ENCODE peak calls at places on chromosomes 11 and 22, in nine cellular contexts. One of them, this sample, is unnamed.

GRCh38 chr11:71977743-71978418 is 20.8 kb upstream of the IL18BP start:
- DNase-seq in AG09309: no peak
- DNase-seq in upper lobe of right lung: no peak
- DNase-seq in RWPE1: peak
- DNase-seq in foreskin keratinocyte: peak
- DNase-seq in thoracic aorta: no peak
- DNase-seq in kidney: no peak
- DNase-seq in pancreas: no peak
- DNase-seq in CD4-positive, alpha-beta T cell: peak
- DNase-seq in this sample: peak

GRCh38 chr11:114135737-114136151 is 76.2 kb downstream of the ZBTB16 start:
- DNase-seq in AG09309: peak
- DNase-seq in kidney: no peak
- DNase-seq in RWPE1: no peak
- DNase-seq in thoracic aorta: no peak
- DNase-seq in foreskin keratinocyte: no peak
- DNase-seq in CD4-positive, alpha-beta T cell: no peak
- DNase-seq in pancreas: no peak
- DNase-seq in upper lobe of right lung: no peak
- DNase-seq in this sample: no peak

GRCh38 chr11:6251990-6252473 is 7.6 kb upstream of the CCKBR start:
- DNase-seq in RWPE1: no peak
- DNase-seq in pancreas: peak
- DNase-seq in foreskin keratinocyte: no peak
- DNase-seq in CD4-positive, alpha-beta T cell: no peak
- DNase-seq in AG09309: no peak
- DNase-seq in thoracic aorta: no peak
- DNase-seq in upper lobe of right lung: no peak
- DNase-seq in kidney: no peak
- DNase-seq in this sample: no peak

GRCh38 chr22:20566420-20567260 is 59.2 kb downstream of the MED15 start:
- DNase-seq in upper lobe of right lung: peak
- DNase-seq in AG09309: peak
- DNase-seq in pancreas: no peak
- DNase-seq in foreskin keratinocyte: peak
- DNase-seq in kidney: no peak
- DNase-seq in CD4-positive, alpha-beta T cell: peak
- DNase-seq in thoracic aorta: no peak
- DNase-seq in RWPE1: peak
- DNase-seq in this sample: no peak

GRCh38 chr11:120931057-120931779 is 92.7 kb upstream of the TBCEL start:
- DNase-seq in foreskin keratinocyte: no peak
- DNase-seq in thoracic aorta: no peak
- DNase-seq in AG09309: no peak
- DNase-seq in kidney: no peak
- DNase-seq in CD4-positive, alpha-beta T cell: no peak
- DNase-seq in upper lobe of right lung: no peak
- DNase-seq in pancreas: no peak
- DNase-seq in RWPE1: no peak
- DNase-seq in this sample: no peak

GRCh38 chr11:68880851-68881250 is 22.8 kb downstream of the MRPL21 start:
- DNase-seq in AG09309: no peak
- DNase-seq in RWPE1: no peak
- DNase-seq in upper lobe of right lung: peak
- DNase-seq in pancreas: no peak
- DNase-seq in foreskin keratinocyte: no peak
- DNase-seq in CD4-positive, alpha-beta T cell: no peak
- DNase-seq in kidney: no peak
- DNase-seq in thoracic aorta: no peak
- DNase-seq in this sample: no peak

GRCh38 chr11:131762346-131763110 is 392.1 kb downstream of the NTM start:
- DNase-seq in CD4-positive, alpha-beta T cell: no peak
- DNase-seq in thoracic aorta: no peak
- DNase-seq in RWPE1: no peak
- DNase-seq in pancreas: no peak
- DNase-seq in foreskin keratinocyte: no peak
- DNase-seq in upper lobe of right lung: no peak
- DNase-seq in AG09309: no peak
- DNase-seq in kidney: no peak
- DNase-seq in this sample: no peak

GRCh38 chr11:12827929-12828812 is 153.9 kb downstream of the TEAD1 start:
- DNase-seq in pancreas: peak
- DNase-seq in upper lobe of right lung: no peak
- DNase-seq in foreskin keratinocyte: no peak
- DNase-seq in thoracic aorta: no peak
- DNase-seq in AG09309: peak
- DNase-seq in CD4-positive, alpha-beta T cell: no peak
- DNase-seq in kidney: no peak
- DNase-seq in RWPE1: peak
- DNase-seq in this sample: peak

GRCh38 chr11:88420165-88420781 is 82.7 kb upstream of the CTSC start:
- DNase-seq in foreskin keratinocyte: peak
- DNase-seq in thoracic aorta: no peak
- DNase-seq in AG09309: peak
- DNase-seq in kidney: no peak
- DNase-seq in CD4-positive, alpha-beta T cell: no peak
- DNase-seq in RWPE1: peak
- DNase-seq in pancreas: no peak
- DNase-seq in upper lobe of right lung: no peak
- DNase-seq in this sample: no peak

GRCh38 chr11:124199702-124200101 is 16.6 kb downstream of the OR10D3 start:
- DNase-seq in AG09309: no peak
- DNase-seq in pancreas: no peak
- DNase-seq in kidney: no peak
- DNase-seq in upper lobe of right lung: no peak
- DNase-seq in RWPE1: peak
- DNase-seq in thoracic aorta: no peak
- DNase-seq in CD4-positive, alpha-beta T cell: no peak
- DNase-seq in foreskin keratinocyte: peak
- DNase-seq in this sample: no peak

GRCh38 chr11:65932558-65932919 is 12.7 kb upstream of the TSGA10IP start:
- DNase-seq in pancreas: no peak
- DNase-seq in foreskin keratinocyte: peak
- DNase-seq in AG09309: no peak
- DNase-seq in thoracic aorta: no peak
- DNase-seq in kidney: no peak
- DNase-seq in upper lobe of right lung: no peak
- DNase-seq in RWPE1: no peak
- DNase-seq in CD4-positive, alpha-beta T cell: no peak
- DNase-seq in this sample: no peak

DNA sequence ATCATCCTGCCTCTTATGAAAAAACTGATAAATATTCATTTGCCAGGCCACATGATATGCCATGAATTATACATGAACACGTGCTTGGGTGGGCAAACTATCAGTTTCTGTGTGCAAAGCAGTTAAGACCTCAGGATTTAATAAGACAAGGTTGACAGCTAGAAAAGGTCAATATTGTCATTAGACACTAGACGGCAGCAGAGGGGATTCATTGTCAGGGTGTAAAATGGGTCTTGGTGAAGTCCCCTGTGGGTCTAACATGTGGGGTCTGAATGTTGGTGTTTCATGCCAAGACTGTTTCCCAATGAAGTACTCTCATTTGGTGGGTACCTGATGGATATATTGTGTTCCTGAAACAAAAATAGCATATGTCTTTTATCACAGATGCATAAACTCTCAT is 111.9 kb downstream of the MYO18B start:
- DNase-seq in kidney: no peak
- DNase-seq in thoracic aorta: no peak
- DNase-seq in AG09309: no peak
- DNase-seq in RWPE1: no peak
- DNase-seq in upper lobe of right lung: no peak
- DNase-seq in CD4-positive, alpha-beta T cell: no peak
- DNase-seq in foreskin keratinocyte: no peak
- DNase-seq in pancreas: no peak
- DNase-seq in this sample: peak
- TF ChIP-seq CTCF in kidney: no peak
- TF ChIP-seq CTCF in thoracic aorta: no peak
- TF ChIP-seq CTCF in AG09309: no peak
- TF ChIP-seq CTCF in RWPE1: no peak
- TF ChIP-seq CTCF in upper lobe of right lung: no peak
- TF ChIP-seq CTCF in CD4-positive, alpha-beta T cell: no peak
- TF ChIP-seq CTCF in foreskin keratinocyte: peak
- TF ChIP-seq CTCF in pancreas: no peak
- TF ChIP-seq CTCF in this sample: peak

GRCh38 chr11:64304316-64305072 is 830 bp upstream of the ESRRA start:
- DNase-seq in thoracic aorta: peak
- DNase-seq in AG09309: peak
- DNase-seq in kidney: peak
- DNase-seq in foreskin keratinocyte: peak
- DNase-seq in CD4-positive, alpha-beta T cell: peak
- DNase-seq in RWPE1: peak
- DNase-seq in upper lobe of right lung: peak
- DNase-seq in pancreas: peak
- DNase-seq in this sample: peak
- TF ChIP-seq CTCF in thoracic aorta: peak
- TF ChIP-seq CTCF in AG09309: peak
- TF ChIP-seq CTCF in kidney: peak
- TF ChIP-seq CTCF in foreskin keratinocyte: peak
- TF ChIP-seq CTCF in CD4-positive, alpha-beta T cell: peak
- TF ChIP-seq CTCF in RWPE1: peak
- TF ChIP-seq CTCF in upper lobe of right lung: peak
- TF ChIP-seq CTCF in pancreas: peak
- TF ChIP-seq CTCF in this sample: peak

DNA sequence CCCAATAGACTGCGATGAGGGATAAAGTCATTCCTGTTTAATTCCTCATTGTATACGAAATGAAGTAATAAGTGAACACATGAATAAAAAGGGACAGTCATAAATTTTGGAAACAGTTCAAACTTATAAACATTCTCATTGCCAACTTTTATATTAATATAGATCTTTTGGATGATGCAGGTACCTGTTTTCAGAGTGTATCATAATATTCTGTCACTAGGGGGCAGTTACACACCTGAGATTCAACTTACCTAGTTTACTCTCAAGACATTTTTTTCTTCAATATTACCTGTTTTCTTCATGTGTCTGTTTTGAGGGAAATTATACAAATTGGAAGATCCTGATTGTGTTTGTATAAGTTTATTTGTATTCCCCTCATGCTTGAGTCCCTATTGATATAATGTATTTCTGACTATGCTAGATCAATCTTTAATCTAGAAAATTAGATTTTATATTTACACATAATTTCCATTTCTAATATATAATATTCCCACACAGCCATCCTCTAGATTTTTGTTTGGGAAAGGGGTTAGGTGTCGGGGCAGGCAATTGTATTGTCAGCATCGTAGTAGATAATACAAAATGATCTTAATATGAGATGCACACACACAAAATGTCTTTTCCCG is 18.3 kb downstream of the FDX1 start:
- DNase-seq in foreskin keratinocyte: no peak
- DNase-seq in AG09309: no peak
- DNase-seq in RWPE1: no peak
- DNase-seq in CD4-positive, alpha-beta T cell: no peak
- DNase-seq in kidney: no peak
- DNase-seq in pancreas: no peak
- DNase-seq in upper lobe of right lung: no peak
- DNase-seq in thoracic aorta: no peak
- DNase-seq in this sample: no peak
- TF ChIP-seq CTCF in foreskin keratinocyte: peak
- TF ChIP-seq CTCF in AG09309: peak
- TF ChIP-seq CTCF in RWPE1: peak
- TF ChIP-seq CTCF in CD4-positive, alpha-beta T cell: peak
- TF ChIP-seq CTCF in kidney: peak
- TF ChIP-seq CTCF in pancreas: peak
- TF ChIP-seq CTCF in upper lobe of right lung: peak
- TF ChIP-seq CTCF in thoracic aorta: no peak
- TF ChIP-seq CTCF in this sample: peak

GRCh38 chr22:48841881-48842582 is 985.6 kb downstream of the BRD1 start:
- DNase-seq in foreskin keratinocyte: no peak
- DNase-seq in pancreas: no peak
- DNase-seq in upper lobe of right lung: no peak
- DNase-seq in RWPE1: no peak
- DNase-seq in thoracic aorta: no peak
- DNase-seq in AG09309: no peak
- DNase-seq in CD4-positive, alpha-beta T cell: no peak
- DNase-seq in kidney: peak
- DNase-seq in this sample: no peak
- TF ChIP-seq CTCF in foreskin keratinocyte: no peak
- TF ChIP-seq CTCF in pancreas: no peak
- TF ChIP-seq CTCF in upper lobe of right lung: no peak
- TF ChIP-seq CTCF in RWPE1: no peak
- TF ChIP-seq CTCF in thoracic aorta: no peak
- TF ChIP-seq CTCF in AG09309: no peak
- TF ChIP-seq CTCF in CD4-positive, alpha-beta T cell: no peak
- TF ChIP-seq CTCF in kidney: no peak
- TF ChIP-seq CTCF in this sample: no peak

GRCh38 chr11:117950320-117950719 is 21.1 kb upstream of the TMPRSS13 start:
- DNase-seq in thoracic aorta: no peak
- DNase-seq in pancreas: no peak
- DNase-seq in CD4-positive, alpha-beta T cell: peak
- DNase-seq in foreskin keratinocyte: no peak
- DNase-seq in AG09309: no peak
- DNase-seq in RWPE1: no peak
- DNase-seq in kidney: no peak
- DNase-seq in upper lobe of right lung: no peak
- DNase-seq in this sample: peak
- TF ChIP-seq CTCF in thoracic aorta: no peak
- TF ChIP-seq CTCF in pancreas: no peak
- TF ChIP-seq CTCF in CD4-positive, alpha-beta T cell: peak
- TF ChIP-seq CTCF in foreskin keratinocyte: peak
- TF ChIP-seq CTCF in AG09309: no peak
- TF ChIP-seq CTCF in RWPE1: no peak
- TF ChIP-seq CTCF in kidney: peak
- TF ChIP-seq CTCF in upper lobe of right lung: peak
- TF ChIP-seq CTCF in this sample: peak

GRCh38 chr11:31264834-31265233 is 104.7 kb downstream of the DCDC1 start:
- DNase-seq in RWPE1: no peak
- DNase-seq in pancreas: no peak
- DNase-seq in kidney: no peak
- DNase-seq in thoracic aorta: no peak
- DNase-seq in CD4-positive, alpha-beta T cell: no peak
- DNase-seq in upper lobe of right lung: no peak
- DNase-seq in foreskin keratinocyte: no peak
- DNase-seq in AG09309: no peak
- DNase-seq in this sample: no peak
- TF ChIP-seq CTCF in RWPE1: no peak
- TF ChIP-seq CTCF in pancreas: no peak
- TF ChIP-seq CTCF in kidney: no peak
- TF ChIP-seq CTCF in thoracic aorta: no peak
- TF ChIP-seq CTCF in CD4-positive, alpha-beta T cell: no peak
- TF ChIP-seq CTCF in upper lobe of right lung: no peak
- TF ChIP-seq CTCF in foreskin keratinocyte: no peak
- TF ChIP-seq CTCF in AG09309: no peak
- TF ChIP-seq CTCF in this sample: no peak